ENCODE peak calls at places on chromosomes 3 and 15, in four cellular contexts. Z, O, A and L are unnamed samples.
A peak's percentile ranks its signal among the peaks of the same experiment; 100 is the strongest.

GRCh38 chr15:64443747-64444621 is 16.4 kb upstream of the ZNF609 start:
- DNase-seq in O (no peak), A (peak; percentile 65), Z (no peak), L (peak; percentile 10)

GRCh38 chr15:29938701-29939340 is 116.6 kb upstream of the TJP1 start:
- DNase-seq in A (peak; percentile 10), O (no peak), Z (peak; percentile 54), L (peak; percentile 10)

GRCh38 chr3:171704002-171704401 is 106.3 kb downstream of the PLD1 start:
- DNase-seq in O (no peak), Z (peak; percentile 74), A (peak; percentile 37), L (peak; percentile 9)

GRCh38 chr15:86489992-86490391 is 410.3 kb downstream of the AGBL1 start:
- DNase-seq in A (no peak), O (no peak), Z (no peak), L (no peak)

GRCh38 chr3:193902557-193903256 is 233.2 kb upstream of the HES1 start:
- DNase-seq in A (no peak), Z (no peak), O (no peak), L (no peak)

GRCh38 chr15:76337047-76337738 is 620 bp downstream of the ISL2 start:
- DNase-seq in A (peak; percentile 81), Z (peak; percentile 33), O (no peak), L (peak; percentile 39)

GRCh38 chr3:61936344-61936937 is 375.1 kb downstream of the PTPRG start:
- DNase-seq in Z (peak; percentile 78), A (peak; percentile 24), O (no peak), L (peak; percentile 6)

GRCh38 chr3:122497425-122497824 is 17.3 kb downstream of the KPNA1 start:
- DNase-seq in A (no peak), Z (no peak), O (peak; percentile 72), L (no peak)

DNA sequence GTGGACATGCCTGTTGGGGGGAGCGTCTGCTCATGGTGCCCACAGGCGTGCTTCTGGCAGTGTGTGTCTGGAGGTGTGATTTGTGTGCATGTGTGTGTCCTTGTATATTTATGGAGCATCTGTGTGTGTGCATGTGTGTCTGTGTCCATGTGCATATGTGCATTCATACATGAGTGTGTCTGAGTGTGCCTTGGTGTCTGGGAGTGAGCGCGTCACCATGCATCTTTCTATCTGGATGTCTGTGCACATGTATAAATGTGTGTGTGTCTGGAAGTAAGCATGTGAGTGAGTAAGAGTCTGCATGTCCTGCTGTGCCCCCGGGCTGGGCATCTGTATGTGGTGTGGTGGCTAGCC is 58.1 kb upstream of the PRR23E start:
- DNase-seq in O (no peak), Z (no peak), A (no peak), L (no peak)
- TF ChIP-seq EZH2 in O (no peak), Z (no peak), A (no peak), L (no peak)

DNA sequence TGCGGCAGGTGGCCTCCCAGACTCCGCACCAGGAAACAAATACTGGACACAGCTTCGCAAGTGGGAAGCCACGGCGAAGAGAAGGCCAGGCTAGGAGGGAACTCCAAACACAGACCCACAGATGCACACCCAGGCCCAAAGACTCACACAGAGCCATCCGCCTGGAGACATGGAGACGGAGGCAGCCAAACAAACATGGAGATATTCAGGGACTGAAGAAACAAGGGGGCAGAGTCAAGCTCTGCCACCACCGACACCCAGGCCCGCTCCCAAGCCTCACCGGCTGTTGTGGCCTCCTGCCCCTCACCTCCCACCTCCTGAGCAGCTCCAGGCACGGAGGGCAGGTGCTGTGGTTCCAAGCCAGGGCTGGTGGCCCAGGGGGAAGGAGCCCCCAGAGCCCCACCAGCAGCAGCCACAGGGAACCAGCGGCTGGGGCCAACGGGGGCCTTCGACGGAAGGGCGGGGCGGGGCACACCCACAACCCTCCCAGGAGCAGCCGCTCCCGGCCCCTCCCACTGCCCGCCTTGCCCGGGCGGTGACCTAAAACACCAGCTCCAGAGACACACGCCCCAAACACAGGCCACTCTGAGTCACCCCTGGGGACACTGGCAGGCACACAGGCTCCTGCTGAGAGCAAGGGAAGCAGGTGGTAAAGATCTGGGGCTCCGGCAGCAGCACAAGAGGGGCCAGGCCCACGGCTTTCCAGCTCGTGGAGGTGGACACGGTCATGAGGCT is 31.9 kb downstream of the TNK2 start:
- DNase-seq in Z (no peak), O (no peak), A (peak; percentile 96), L (no peak)
- TF ChIP-seq JUNB in Z (no peak), O (no peak), A (no peak), L (no peak)

GRCh38 chr3:50503947-50504346 is 513 bp upstream of the CACNA2D2 start:
- DNase-seq in Z (peak; percentile 49), O (no peak), A (no peak), L (no peak)
- TF ChIP-seq EZH2 in Z (no peak), O (no peak), A (no peak), L (no peak)

GRCh38 chr3:102481050-102481449 is 46.2 kb downstream of the ZPLD1 start:
- DNase-seq in Z (no peak), O (no peak), A (no peak), L (no peak)

GRCh38 chr3:102480139-102480538 is 45.3 kb downstream of the ZPLD1 start:
- DNase-seq in Z (no peak), O (no peak), A (no peak), L (no peak)

GRCh38 chr3:102485701-102486100 is 50.9 kb downstream of the ZPLD1 start:
- DNase-seq in Z (no peak), A (no peak), O (no peak), L (no peak)

GRCh38 chr3:102484384-102484783 is 49.6 kb downstream of the ZPLD1 start:
- DNase-seq in A (no peak), O (no peak), Z (no peak), L (no peak)

DNA sequence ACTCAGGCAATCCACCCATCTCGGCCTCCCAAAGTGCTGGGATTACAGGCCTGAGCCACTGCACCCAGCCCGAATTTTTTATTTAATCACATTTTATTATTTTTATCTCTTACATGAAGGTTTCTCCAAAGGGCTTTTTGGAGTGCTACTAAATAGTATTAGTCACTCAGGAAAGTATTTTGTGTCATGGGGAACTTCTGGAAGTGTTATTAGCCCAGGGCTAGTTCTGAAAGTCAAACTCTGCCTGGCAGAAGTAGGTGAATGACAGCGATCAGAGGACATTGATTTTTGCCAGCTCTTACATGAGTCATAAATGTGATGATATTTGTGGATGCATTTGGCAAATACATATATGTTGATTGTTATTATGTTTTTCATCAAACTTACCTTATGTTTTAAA is 48.7 kb downstream of the ZPLD1 start:
- DNase-seq in O (no peak), A (no peak), Z (no peak), L (no peak)
- TF ChIP-seq JUNB in O (no peak), A (no peak), Z (no peak), L (no peak)

GRCh38 chr3:67312205-67312604 is 314.1 kb downstream of the KBTBD8 start:
- DNase-seq in A (no peak), O (no peak), Z (no peak), L (no peak)
- TF ChIP-seq EZH2 in A (no peak), O (no peak), Z (no peak), L (no peak)

DNA sequence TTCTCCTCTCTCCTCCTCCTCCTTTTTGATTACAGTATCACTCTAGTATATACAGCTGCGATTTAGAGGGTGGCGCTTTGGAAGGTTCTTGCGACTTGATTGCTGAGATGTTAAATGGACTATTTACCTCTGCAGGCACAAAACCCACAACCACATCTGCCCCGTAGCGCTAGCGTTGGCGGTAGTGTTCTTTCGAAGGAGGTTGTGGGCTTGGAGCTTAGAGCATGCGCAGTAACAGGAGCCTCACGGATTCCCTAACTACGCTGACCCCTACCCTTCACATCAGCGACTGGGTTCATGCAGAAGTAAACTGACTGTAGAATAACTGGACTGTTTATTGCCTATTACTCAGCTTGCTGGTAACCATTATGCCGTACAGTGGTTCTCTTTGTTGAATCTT is 58.0 kb downstream of the CGGBP1 start:
- DNase-seq in Z (peak; percentile 74), A (no peak), O (no peak), L (no peak)
- TF ChIP-seq JUNB in Z (no peak), A (no peak), O (no peak), L (no peak)

DNA sequence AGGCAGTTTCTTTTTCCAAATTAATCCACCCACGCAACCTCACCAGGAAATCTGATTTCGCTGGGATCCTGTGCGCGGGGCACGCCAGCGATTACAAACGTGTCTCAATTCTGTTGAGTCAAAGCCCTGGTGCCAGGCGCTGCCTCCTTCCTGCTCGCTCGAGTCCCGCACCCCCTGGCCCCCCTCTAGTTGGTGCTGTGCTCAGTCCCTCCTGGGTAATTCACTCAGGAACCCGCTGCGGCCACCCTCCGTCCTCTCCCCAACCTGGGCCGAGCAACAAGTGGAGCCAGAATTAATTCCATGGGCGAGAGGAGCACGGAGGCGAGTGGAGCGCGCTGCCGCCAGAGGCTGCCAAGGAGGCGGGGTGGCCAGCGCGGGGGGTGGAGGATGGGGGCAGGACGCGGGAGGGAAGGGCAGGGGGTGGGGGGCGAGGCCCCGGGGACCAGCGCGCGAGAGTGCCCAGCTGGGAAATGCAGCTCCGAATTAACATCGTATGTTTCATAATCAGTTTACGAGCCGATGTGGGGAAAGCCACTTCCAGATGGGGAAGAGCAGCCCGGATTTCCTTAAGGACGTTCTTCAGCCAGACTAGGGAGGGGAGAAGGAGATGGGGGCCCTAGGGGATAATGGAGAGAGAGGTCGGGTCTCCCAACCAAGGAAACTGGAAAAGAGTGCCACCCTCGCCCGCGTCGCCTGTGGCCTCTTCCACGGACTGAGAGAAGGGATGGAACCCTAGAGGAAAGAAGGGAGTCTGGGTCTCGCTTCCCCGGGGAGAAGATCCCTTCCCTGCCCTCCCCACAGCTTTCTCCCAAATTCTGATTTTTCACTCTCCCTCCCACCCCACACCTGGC is 5.8 kb downstream of the WNT5A start:
- DNase-seq in Z (peak; percentile 48), O (no peak), A (no peak), L (no peak)
- TF ChIP-seq EZH2 in Z (peak; percentile 81), O (no peak), A (no peak), L (no peak)